ENCODE peak calls at places on chromosomes 4 and X, in five cellular contexts. X, W, S, P and L are unnamed samples.

GRCh38 chr4:108165601-108166000 is 3.1 kb downstream of the LEF1 start:
- ATAC-seq in X (no peak), W (no peak), S (no peak), P (no peak), L (no peak)

GRCh38 chr4:53548662-53549061 is 42.6 kb downstream of the LNX1 start:
- ATAC-seq in X (no peak), W (no peak), S (no peak), P (no peak), L (no peak)

GRCh38 chrX:69504626-69505612 is 793 bp downstream of the NALF2 start:
- ATAC-seq in X (no peak), W (no peak), S (peak), P (peak), L (no peak)

GRCh38 chr4:152363086-152363485 is 172.8 kb downstream of the FBXW7 start:
- ATAC-seq in X (no peak), W (no peak), S (no peak), P (no peak), L (peak)

GRCh38 chr4:85952518-85952917 is 407.3 kb downstream of the MAPK10 start:
- ATAC-seq in X (no peak), W (no peak), S (peak), P (no peak), L (no peak)

GRCh38 chr4:149110499-149110898 is 668.3 kb upstream of the NR3C2 start:
- ATAC-seq in X (no peak), W (no peak), S (no peak), P (no peak), L (no peak)

GRCh38 chrX:70694339-70695122 is 214.0 kb downstream of the TEX11 start:
- ATAC-seq in X (no peak), W (no peak), S (no peak), P (no peak), L (no peak)

GRCh38 chr4:74423101-74423500 is 21.8 kb upstream of the AREG start:
- ATAC-seq in X (peak), W (peak), S (peak), P (no peak), L (no peak)

GRCh38 chrX:9537781-9538180 is 72.9 kb downstream of the TBL1X start:
- ATAC-seq in X (no peak), W (no peak), S (no peak), P (no peak), L (no peak)

GRCh38 chr4:182885022-182885737 is 32.0 kb downstream of the DCTD start:
- ATAC-seq in X (no peak), W (no peak), S (no peak), P (no peak), L (no peak)

GRCh38 chr4:69818060-69818639 is 41.8 kb downstream of the SULT1E1 start:
- ATAC-seq in X (no peak), W (no peak), S (no peak), P (no peak), L (no peak)

GRCh38 chrX:71615954-71616353 is 2.4 kb downstream of the CXCR3 start:
- ATAC-seq in X (no peak), W (no peak), S (no peak), P (no peak), L (no peak)

GRCh38 chr4:35539404-35540055 is 704.8 kb downstream of the ARAP2 start:
- ATAC-seq in X (no peak), W (no peak), S (no peak), P (no peak), L (no peak)
- TF ChIP-seq POLR2AphosphoS5 in X (no peak), W (no peak), S (no peak), P (no peak), L (no peak)

DNA sequence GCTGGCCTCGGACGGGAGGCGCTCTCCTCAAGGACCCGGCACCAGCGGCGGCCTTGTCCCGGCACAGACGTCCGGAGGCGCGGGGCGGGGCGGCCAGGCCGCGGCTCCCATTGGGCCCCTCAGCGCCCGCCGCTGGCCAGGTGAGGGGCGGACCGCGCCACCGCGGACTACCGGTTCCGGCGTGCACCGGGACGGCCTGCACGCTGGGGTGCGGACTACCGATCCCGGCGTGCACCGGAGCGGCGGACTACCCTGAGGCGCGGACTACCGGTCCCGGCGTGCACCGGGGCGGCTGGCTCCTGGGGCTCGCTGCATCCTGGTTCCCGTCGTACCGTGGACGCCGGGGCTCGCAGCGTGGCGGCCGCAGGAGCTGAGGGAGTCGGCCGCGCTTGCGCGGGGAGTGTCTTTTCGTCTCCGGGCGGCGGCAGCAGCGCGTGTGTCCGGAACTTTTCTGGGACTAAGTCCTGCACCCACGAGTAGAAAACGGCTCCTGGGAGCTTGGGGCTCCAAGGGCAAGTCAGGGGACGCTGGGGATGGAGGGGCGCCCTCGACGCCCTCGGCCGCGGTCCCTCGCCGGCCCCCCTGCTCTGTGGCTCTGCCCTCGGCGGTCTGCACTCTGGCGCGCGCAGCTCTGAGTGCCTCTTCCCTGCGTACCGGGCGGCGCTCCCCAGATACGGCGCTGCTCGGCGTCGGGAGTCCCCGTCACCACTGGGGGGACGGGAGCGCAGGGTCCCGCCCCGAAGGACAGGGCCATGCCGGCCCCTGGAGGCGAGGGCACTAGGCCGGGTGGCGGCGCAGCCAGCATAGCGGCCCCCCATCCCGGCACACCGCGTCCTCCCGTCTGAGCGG is at the start of gene LETM1:
- ATAC-seq in X (peak), W (peak), S (peak), P (peak), L (peak)
- TF ChIP-seq POLR2AphosphoS5 in X (peak), W (peak), S (peak), P (peak), L (peak)

GRCh38 chr4:143883529-143883928 is 21.8 kb downstream of the GYPE start:
- ATAC-seq in X (no peak), W (no peak), S (no peak), P (no peak), L (no peak)
- TF ChIP-seq POLR2AphosphoS5 in X (no peak), W (no peak), S (no peak), P (no peak), L (no peak)

GRCh38 chr4:128463006-128463405 is 175.4 kb upstream of the PGRMC2 start:
- ATAC-seq in X (no peak), W (no peak), S (no peak), P (no peak), L (no peak)

GRCh38 chr4:128470492-128471053 is 183.0 kb upstream of the PGRMC2 start:
- ATAC-seq in X (no peak), W (no peak), S (no peak), P (no peak), L (no peak)

GRCh38 chr4:128471576-128471975 is 184.0 kb upstream of the PGRMC2 start:
- ATAC-seq in X (peak), W (no peak), S (no peak), P (no peak), L (no peak)

GRCh38 chr4:128465523-128465922 is 177.9 kb upstream of the PGRMC2 start:
- ATAC-seq in X (no peak), W (no peak), S (no peak), P (no peak), L (no peak)

DNA sequence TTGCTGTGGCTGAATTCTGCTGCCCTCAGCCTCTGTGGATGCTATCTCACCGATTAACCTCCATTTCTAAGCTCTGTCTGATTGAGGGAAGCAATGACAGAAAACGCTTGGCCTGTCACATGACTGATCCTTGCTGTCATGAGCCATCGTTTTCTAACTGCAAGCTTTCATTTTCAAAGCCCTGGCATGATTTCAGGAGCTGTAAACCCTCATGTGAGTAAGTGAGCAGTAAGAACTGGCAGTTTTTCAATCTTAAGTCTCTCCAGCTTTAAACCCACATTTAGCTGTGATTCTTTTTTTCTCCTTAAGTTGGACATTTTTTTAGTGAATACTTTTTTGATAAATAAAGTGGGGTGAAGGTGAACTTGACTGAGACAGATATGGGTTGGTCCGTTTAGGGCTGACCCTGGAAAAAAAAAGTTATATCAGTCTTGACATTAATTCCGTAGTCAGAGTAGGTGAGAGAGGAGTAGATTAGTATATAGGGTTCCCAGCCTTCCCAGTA is 180.9 kb upstream of the PGRMC2 start:
- ATAC-seq in X (peak), W (no peak), S (no peak), P (no peak), L (peak)
- TF ChIP-seq POLR2AphosphoS5 in X (no peak), W (no peak), S (no peak), P (no peak), L (peak)

DNA sequence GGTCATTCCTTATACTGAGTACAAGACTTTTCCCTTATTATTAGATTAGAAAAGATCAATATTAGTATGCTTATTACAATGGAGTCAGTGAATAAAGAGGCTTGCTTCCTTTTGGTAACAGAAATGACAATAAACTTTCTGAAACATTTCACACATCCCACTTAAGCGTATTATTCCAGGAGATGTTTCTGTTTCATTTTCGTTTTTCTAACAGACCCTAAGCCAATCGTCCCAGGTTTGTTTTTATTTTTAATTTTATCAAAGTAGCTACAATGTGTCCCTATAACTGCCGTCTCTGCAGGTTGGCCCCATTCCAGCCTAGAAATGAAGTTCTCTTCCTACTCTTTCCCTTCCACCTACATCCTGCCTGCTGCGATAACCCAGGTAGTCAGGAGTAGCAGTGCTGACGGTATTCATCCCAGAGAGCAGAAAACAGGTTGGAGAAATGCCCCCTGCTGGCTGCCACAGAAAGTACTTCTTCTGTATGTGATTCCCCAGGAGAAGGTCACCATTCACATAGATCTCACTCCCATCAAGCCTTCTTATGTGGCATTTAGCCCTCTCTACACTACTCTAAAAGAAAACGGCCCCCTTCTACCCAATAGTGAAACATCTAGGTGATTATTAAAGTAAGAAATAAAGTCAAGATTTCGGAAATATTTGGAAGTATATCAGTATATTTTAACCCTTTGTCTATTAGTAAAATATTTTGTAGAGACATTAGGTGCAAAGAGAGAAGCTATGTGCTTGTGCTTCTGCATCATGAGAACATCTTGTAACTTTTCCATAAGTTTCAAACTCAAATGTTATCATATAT is 40.4 kb downstream of the ENPEP start:
- ATAC-seq in X (peak), W (peak), S (peak), P (peak), L (peak)
- TF ChIP-seq POLR2AphosphoS5 in X (no peak), W (no peak), S (no peak), P (no peak), L (no peak)

GRCh38 chr4:55023030-55023429 is 102.4 kb downstream of the KDR start:
- ATAC-seq in X (no peak), W (no peak), S (no peak), P (no peak), L (no peak)
- TF ChIP-seq POLR2AphosphoS5 in X (no peak), W (no peak), S (no peak), P (no peak), L (no peak)

GRCh38 chr4:119027815-119028214 is 107.8 kb upstream of the MYOZ2 start:
- ATAC-seq in X (no peak), W (no peak), S (no peak), P (no peak), L (no peak)
- TF ChIP-seq POLR2AphosphoS5 in X (no peak), W (no peak), S (no peak), P (no peak), L (peak)